ENCODE peak calls at places on chromosomes 7 and 10, in nine cellular contexts. X is SK-N-SH, Y is breast epithelium, F is GM12891, V is HCT116, N is transverse colon, W is GM23338, J is Panc1, S is stomach. A is an unnamed sample.

GRCh38 chr7:135253851-135254815 is 20.5 kb downstream of the STRA8 start:
- DNase-seq in W (no peak), X (no peak), J (peak; percentile 35), S (peak; percentile 43), N (peak; percentile 38), F (no peak), Y (peak; percentile 64), V (peak; percentile 29), A (peak; percentile 88)

GRCh38 chr7:16092711-16093110 is 328.6 kb downstream of the CRPPA start:
- DNase-seq in J (no peak), W (no peak), X (no peak), S (no peak), V (no peak), F (no peak), Y (no peak), N (no peak), A (no peak)

GRCh38 chr7:157432957-157433576 is 96.3 kb downstream of the DNAJB6 start:
- DNase-seq in Y (no peak), S (peak; percentile 30), F (no peak), V (no peak), W (peak; percentile 74), X (peak; percentile 88), N (peak; percentile 35), J (peak; percentile 28), A (peak; percentile 57)

GRCh38 chr7:112946350-112946749 is 140.3 kb downstream of the GPR85 start:
- DNase-seq in F (no peak), N (no peak), V (no peak), Y (no peak), W (no peak), J (no peak), X (no peak), S (no peak), A (no peak)

GRCh38 chr10:21194510-21194993 is 297.4 kb upstream of the NEBL start:
- DNase-seq in X (peak; percentile 34), F (no peak), W (no peak), J (no peak), N (peak; percentile 57), S (peak; percentile 33), Y (peak; percentile 40), V (peak; percentile 38), A (no peak)

GRCh38 chr10:24723386-24723787 is 300 bp downstream of the ARHGAP21 start:
- DNase-seq in X (peak; percentile 76), F (peak; percentile 33), N (peak; percentile 39), V (no peak), S (peak; percentile 41), Y (no peak), W (no peak), J (no peak), A (peak; percentile 66)

GRCh38 chr7:154598864-154599263 is 404.1 kb downstream of the PAXIP1 start:
- DNase-seq in Y (no peak), F (no peak), W (no peak), N (no peak), S (no peak), V (no peak), J (no peak), X (no peak), A (no peak)

GRCh38 chr10:44183667-44184632 is 200.9 kb downstream of the CXCL12 start:
- DNase-seq in S (no peak), Y (no peak), V (no peak), X (no peak), N (no peak), J (no peak), F (no peak), W (no peak), A (peak; percentile 58)

GRCh38 chr10:88194041-88194887 is 330.8 kb downstream of the PTEN start:
- DNase-seq in J (no peak), N (no peak), Y (no peak), W (no peak), S (no peak), F (no peak), X (no peak), V (peak; percentile 19), A (no peak)

GRCh38 chr7:77684030-77684429 is 12.2 kb upstream of the RSBN1L start:
- DNase-seq in J (no peak), X (no peak), V (no peak), W (peak; percentile 87), Y (no peak), N (no peak), F (no peak), S (no peak), A (no peak)

GRCh38 chr10:16809074-16809718 is 8.0 kb downstream of the RSU1 start:
- DNase-seq in S (peak; percentile 38), W (peak; percentile 77), N (peak; percentile 56), F (peak; percentile 23), Y (no peak), J (no peak), V (peak; percentile 31), X (peak; percentile 54), A (no peak)

GRCh38 chr10:60140681-60141632 is 234.6 kb upstream of the CCDC6 start:
- DNase-seq in V (no peak), F (no peak), J (no peak), X (no peak), W (peak; percentile 95), Y (no peak), S (no peak), N (peak; percentile 70), A (peak; percentile 80)

GRCh38 chr10:119177708-119178370 is 773 bp downstream of the PRDX3 start:
- DNase-seq in F (no peak), V (no peak), S (no peak), Y (no peak), J (no peak), N (no peak), X (no peak), W (no peak), A (no peak)

GRCh38 chr7:158228986-158229385 is 358.6 kb downstream of the PTPRN2 start:
- DNase-seq in F (no peak), Y (no peak), J (no peak), N (no peak), V (peak; percentile 13), S (no peak), W (peak; percentile 25), X (no peak), A (no peak)

GRCh38 chr10:84176351-84176750 is 2.8 kb downstream of the GPR15LG start:
- DNase-seq in S (no peak), N (no peak), F (no peak), Y (no peak), J (no peak), X (no peak), V (no peak), W (no peak), A (no peak)

GRCh38 chr7:99607548-99607947 is 9.2 kb upstream of the ZSCAN25 start:
- DNase-seq in X (no peak), Y (no peak), V (no peak), W (no peak), F (no peak), S (no peak), N (no peak), J (no peak), A (no peak)

GRCh38 chr10:22805304-22805703 is 90.9 kb upstream of the PIP4K2A start:
- DNase-seq in W (no peak), X (peak; percentile 35), Y (no peak), F (no peak), J (peak; percentile 13), N (no peak), V (no peak), S (no peak), A (no peak)

GRCh38 chr10:126058507-126058906 is 162.1 kb downstream of the FANK1 start:
- DNase-seq in V (no peak), S (no peak), N (no peak), F (no peak), Y (no peak), J (no peak), X (peak; percentile 85), W (peak; percentile 21), A (no peak)

GRCh38 chr7:110157631-110158362 is 933.1 kb upstream of the LRRN3 start:
- DNase-seq in J (no peak), X (no peak), N (no peak), W (peak; percentile 4), Y (no peak), F (no peak), S (no peak), V (no peak), A (no peak)

GRCh38 chr10:73577788-73578187 is 13.4 kb downstream of the USP54 start:
- DNase-seq in J (no peak), N (peak; percentile 63), V (no peak), F (no peak), Y (peak; percentile 94), S (peak; percentile 83), W (peak; percentile 43), X (no peak), A (peak; percentile 95)

GRCh38 chr10:86545097-86545496 is 23.5 kb upstream of the WAPL start:
- DNase-seq in S (no peak), W (no peak), V (no peak), X (peak; percentile 21), F (no peak), J (no peak), Y (no peak), N (no peak), A (no peak)

GRCh38 chr10:5757766-5758517 is 55.3 kb downstream of the GDI2 start:
- DNase-seq in N (no peak), S (no peak), X (no peak), J (no peak), Y (no peak), W (no peak), V (no peak), F (no peak), A (no peak)
- TF ChIP-seq POLR2AphosphoS5 in N (no peak), S (no peak), X (no peak), J (no peak), Y (no peak), W (no peak), V (no peak), F (no peak), A (no peak)

GRCh38 chr10:102643346-102644065 is 773 bp upstream of the TRIM8 start:
- DNase-seq in F (no peak), N (peak; percentile 67), J (no peak), X (peak; percentile 76), W (peak; percentile 76), S (peak; percentile 65), V (peak; percentile 38), Y (peak; percentile 65), A (peak; percentile 89)
- TF ChIP-seq POLR2AphosphoS5 in F (no peak), N (no peak), J (peak; percentile 34), X (peak; percentile 32), W (peak; percentile 23), S (no peak), V (peak; percentile 86), Y (peak; percentile 13), A (peak; percentile 23)

DNA sequence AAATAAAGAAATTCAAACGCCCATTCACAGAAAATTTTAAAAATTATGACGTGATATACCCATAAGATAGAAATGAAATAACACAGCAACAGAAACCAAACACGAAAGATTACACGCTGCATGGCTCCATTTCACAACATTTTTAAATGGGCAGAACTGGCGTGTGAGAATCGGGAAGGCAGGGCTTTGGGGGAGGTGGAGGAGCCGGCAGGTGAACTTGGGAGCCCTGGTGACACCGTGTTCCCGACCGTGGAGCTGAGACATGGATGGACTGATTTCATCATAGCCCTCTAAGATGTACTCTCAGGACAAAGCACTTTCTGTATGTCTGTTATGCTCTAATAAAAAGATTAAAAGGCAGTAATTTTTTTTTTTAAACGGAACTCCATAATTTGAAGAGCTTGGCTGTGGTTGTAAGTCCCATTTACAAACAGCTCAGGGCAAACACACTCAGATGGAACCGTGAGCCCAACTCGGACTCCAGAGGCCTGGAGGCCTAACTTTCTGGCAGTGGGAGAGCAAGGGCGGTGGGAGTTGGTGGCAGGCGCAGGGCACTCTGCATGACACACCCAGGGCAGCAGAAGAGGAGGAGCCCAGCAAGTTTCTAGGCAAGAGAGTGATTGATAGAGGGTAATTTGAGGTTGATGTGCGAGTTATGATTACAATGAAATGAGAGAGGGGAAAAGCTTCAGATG is 203.4 kb downstream of the MAD1L1 start:
- DNase-seq in S (no peak), W (no peak), X (no peak), F (no peak), V (no peak), Y (no peak), N (no peak), J (no peak), A (no peak)
- TF ChIP-seq POLR2AphosphoS5 in S (no peak), W (no peak), X (no peak), F (no peak), V (no peak), Y (no peak), N (no peak), J (no peak), A (no peak)

GRCh38 chr7:129676017-129676897 is 64.7 kb downstream of the NRF1 start:
- DNase-seq in S (no peak), N (no peak), W (no peak), V (no peak), F (no peak), J (no peak), X (no peak), Y (no peak), A (no peak)
- TF ChIP-seq POLR2AphosphoS5 in S (no peak), N (no peak), W (no peak), V (no peak), F (no peak), J (no peak), X (no peak), Y (no peak), A (no peak)

A was measured in sigmoid colon.